ENCODE peak calls at places on chromosome 22, in eight cellular contexts. I is RWPE1; U is mucosa of gallbladder; Q is Kasumi-1; H is left cardiac atrium; A is activated CD8-positive, alpha-beta T cell treated with anti-CD3 and anti-CD28 coated beads for 36 hours; T is activated naive CD4-positive, alpha-beta T cell treated with anti-CD3 and anti-CD28 coated beads, Interleukin-2, amount 10 ng/mL, durations not matched to agents 7 days and 5 days; Z is HT-29. M is an unnamed sample.

GRCh38 chr22:38034278-38034882 is 22.8 kb upstream of the PICK1 start:
- DNase-seq in I (peak; percentile 79), U (peak; percentile 80), Q (peak; percentile 68), H (peak; percentile 72), A (no peak), T (no peak), Z (peak; percentile 56), M (peak; percentile 33)

GRCh38 chr22:47625013-47625385 is 862.5 kb downstream of the TBC1D22A start:
- DNase-seq in I (no peak), U (no peak), Q (no peak), H (no peak), A (no peak), T (no peak), Z (no peak), M (no peak)

GRCh38 chr22:39316440-39317083 is 2.9 kb downstream of the RPL3 start:
- DNase-seq in I (peak; percentile 56), U (peak; percentile 79), Q (peak; percentile 88), H (peak; percentile 83), A (peak; percentile 90), T (peak; percentile 85), Z (peak; percentile 80), M (peak; percentile 87)

GRCh38 chr22:45240810-45241631 is at the start of gene KIAA0930:
- DNase-seq in I (peak; percentile 80), U (peak; percentile 86), Q (peak; percentile 52), H (peak; percentile 87), A (peak; percentile 91), T (peak; percentile 90), Z (peak; percentile 37), M (peak; percentile 72)

GRCh38 chr22:19984851-19985811 is 31.5 kb downstream of the ARVCF start:
- DNase-seq in I (no peak), U (no peak), Q (no peak), H (no peak), A (no peak), T (no peak), Z (no peak), M (no peak)

GRCh38 chr22:23826510-23827350 is 12.1 kb downstream of the DERL3 start:
- DNase-seq in I (no peak), U (no peak), Q (no peak), H (peak; percentile 36), A (no peak), T (no peak), Z (no peak), M (no peak)

GRCh38 chr22:26784772-26785171 is 127.4 kb downstream of the MIAT start:
- DNase-seq in I (no peak), U (no peak), Q (no peak), H (no peak), A (no peak), T (no peak), Z (no peak), M (no peak)

GRCh38 chr22:49301398-49302149 is 526.1 kb downstream of the BRD1 start:
- DNase-seq in I (no peak), U (peak; percentile 8), Q (no peak), H (no peak), A (no peak), T (no peak), Z (no peak), M (no peak)

GRCh38 chr22:47030881-47031627 is 268.6 kb downstream of the TBC1D22A start:
- DNase-seq in I (no peak), U (no peak), Q (no peak), H (no peak), A (no peak), T (no peak), Z (no peak), M (no peak)

GRCh38 chr22:25772288-25772687 is 30.3 kb downstream of the MYO18B start:
- DNase-seq in I (no peak), U (no peak), Q (no peak), H (no peak), A (no peak), T (no peak), Z (no peak), M (no peak)

GRCh38 chr22:47452184-47452583 is 689.7 kb downstream of the TBC1D22A start:
- DNase-seq in I (no peak), U (no peak), Q (no peak), H (no peak), A (peak; percentile 14), T (no peak), Z (peak; percentile 70), M (peak; percentile 15)

GRCh38 chr22:49950396-49950994 is 10.1 kb upstream of the PIM3 start:
- DNase-seq in I (no peak), U (no peak), Q (no peak), H (no peak), A (no peak), T (no peak), Z (no peak), M (no peak)

GRCh38 chr22:48858856-48859255 is 968.8 kb downstream of the BRD1 start:
- DNase-seq in I (no peak), U (no peak), Q (no peak), H (no peak), A (no peak), T (no peak), Z (no peak), M (no peak)

GRCh38 chr22:20645954-20646353 is 128.0 kb upstream of the SERPIND1 start:
- DNase-seq in I (no peak), U (no peak), Q (no peak), H (no peak), A (no peak), T (no peak), Z (no peak), M (no peak)

GRCh38 chr22:28544431-28544868 is 135.2 kb downstream of the TTC28 start:
- DNase-seq in I (no peak), U (no peak), Q (no peak), H (no peak), A (no peak), T (no peak), Z (no peak), M (peak; percentile 6)

GRCh38 chr22:24236656-24237055 is 8.2 kb downstream of the GGT5 start:
- DNase-seq in I (no peak), U (no peak), Q (peak; percentile 10), H (no peak), A (no peak), T (no peak), Z (no peak), M (no peak)

GRCh38 chr22:29044657-29045176 is 16.9 kb downstream of the C22orf31 start:
- DNase-seq in I (peak; percentile 6), U (no peak), Q (no peak), H (no peak), A (no peak), T (no peak), Z (no peak), M (no peak)

GRCh38 chr22:45316796-45317526 is 7.2 kb downstream of the FAM118A start:
- DNase-seq in I (no peak), U (no peak), Q (no peak), H (peak; percentile 42), A (no peak), T (no peak), Z (no peak), M (no peak)

GRCh38 chr22:24553597-24554315 is 1.2 kb downstream of the GUCD1 start:
- DNase-seq in I (peak; percentile 8), U (no peak), Q (no peak), H (no peak), A (no peak), T (no peak), Z (no peak), M (no peak)

GRCh38 chr22:21621891-21622623 is 7.8 kb downstream of the YDJC start:
- DNase-seq in I (no peak), U (no peak), Q (peak; percentile 74), H (no peak), A (no peak), T (no peak), Z (no peak), M (no peak)

GRCh38 chr22:22424210-22424800 is 84.2 kb downstream of the ZNF280B start:
- DNase-seq in I (no peak), U (no peak), Q (no peak), H (no peak), A (no peak), T (no peak), Z (no peak), M (no peak)

GRCh38 chr22:40036591-40037225 is 42.0 kb downstream of the FAM83F start:
- DNase-seq in I (peak; percentile 59), U (peak; percentile 44), Q (peak; percentile 84), H (peak; percentile 55), A (peak; percentile 75), T (peak; percentile 71), Z (peak; percentile 64), M (peak; percentile 79)

GRCh38 chr22:19456541-19456940 is 9.0 kb upstream of the C22orf39 start:
- DNase-seq in I (no peak), U (no peak), Q (no peak), H (no peak), A (no peak), T (no peak), Z (no peak), M (no peak)

GRCh38 chr22:23786261-23786710 is 480 bp upstream of the SMARCB1 start:
- DNase-seq in I (no peak), U (no peak), Q (no peak), H (no peak), A (peak; percentile 48), T (peak; percentile 46), Z (no peak), M (no peak)

GRCh38 chr22:41732096-41732772 is 32.9 kb downstream of the MEI1 start:
- DNase-seq in I (no peak), U (no peak), Q (no peak), H (no peak), A (no peak), T (no peak), Z (no peak), M (no peak)

GRCh38 chr22:46853191-46853590 is 90.7 kb downstream of the TBC1D22A start:
- DNase-seq in I (no peak), U (no peak), Q (no peak), H (no peak), A (no peak), T (no peak), Z (no peak), M (no peak)

GRCh38 chr22:46638601-46639431 is 18.6 kb downstream of the GRAMD4 start:
- DNase-seq in I (no peak), U (peak; percentile 58), Q (no peak), H (no peak), A (no peak), T (no peak), Z (no peak), M (no peak)

GRCh38 chr22:38460367-38460952 is 5.5 kb upstream of the KCNJ4 start:
- DNase-seq in I (no peak), U (no peak), Q (no peak), H (no peak), A (no peak), T (no peak), Z (no peak), M (no peak)

M was measured in T47D.